ENCODE peak calls at places on chromosome 13, in four cellular contexts. D is SK-N-SH, J is K562, Z is H1. S is an unnamed sample.

GRCh38 chr13:45297456-45298205 is 43.4 kb downstream of the TPT1 start:
- DNase-seq in J (no peak), Z (no peak), D (no peak), S (no peak)

GRCh38 chr13:80571346-80572307 is 230.7 kb upstream of the SPRY2 start:
- DNase-seq in Z (no peak), J (no peak), D (peak), S (no peak)

GRCh38 chr13:32695602-32696250 is 109.5 kb downstream of the PDS5B start:
- DNase-seq in D (no peak), Z (no peak), J (no peak), S (no peak)

GRCh38 chr13:32209670-32210069 is 105.5 kb downstream of the ZAR1L start:
- DNase-seq in J (no peak), D (no peak), Z (no peak), S (no peak)

GRCh38 chr13:32284927-32285632 is 30.1 kb downstream of the ZAR1L start:
- DNase-seq in Z (no peak), D (no peak), J (no peak), S (no peak)

GRCh38 chr13:29933401-29933800 is 83.0 kb upstream of the UBL3 start:
- DNase-seq in J (no peak), D (no peak), Z (no peak), S (no peak)

GRCh38 chr13:36973621-36974268 is 25.4 kb downstream of the ALG5 start:
- DNase-seq in J (no peak), D (no peak), Z (no peak), S (no peak)

GRCh38 chr13:52412128-52412527 is 6.2 kb upstream of the THSD1 start:
- DNase-seq in Z (no peak), D (no peak), J (no peak), S (no peak)

GRCh38 chr13:37209621-37210020 is 104.2 kb upstream of the CSNK1A1L start:
- DNase-seq in J (no peak), D (no peak), Z (no peak), S (no peak)

GRCh38 chr13:21476893-21477472 is 17.9 kb upstream of the ZDHHC20 start:
- DNase-seq in J (peak), D (peak), Z (peak), S (peak)

GRCh38 chr13:108921238-108921637 is 291.8 kb downstream of the MYO16 start:
- DNase-seq in Z (no peak), D (no peak), J (no peak), S (no peak)

GRCh38 chr13:72258340-72258981 is 391.5 kb upstream of the DACH1 start:
- DNase-seq in J (no peak), D (no peak), Z (peak), S (no peak)

GRCh38 chr13:19910336-19911072 is 47.1 kb upstream of the ZMYM5 start:
- DNase-seq in J (no peak), D (no peak), Z (no peak), S (no peak)

GRCh38 chr13:24854311-24854710 is 90.3 kb downstream of the RNF17 start:
- DNase-seq in J (no peak), D (no peak), Z (no peak), S (no peak)

GRCh38 chr13:35347679-35348205 is 128.7 kb downstream of the MAB21L1 start:
- DNase-seq in D (no peak), J (no peak), Z (no peak), S (no peak)

GRCh38 chr13:45104294-45104693 is 16.0 kb upstream of the GTF2F2 start:
- DNase-seq in Z (no peak), D (no peak), J (no peak), S (no peak)

GRCh38 chr13:51811920-51812328 is 8.0 kb upstream of the DHRS12 start:
- DNase-seq in J (no peak), Z (no peak), D (no peak), S (no peak)

GRCh38 chr13:109427148-109427547 is 359.2 kb downstream of the IRS2 start:
- DNase-seq in D (no peak), J (no peak), Z (no peak), S (no peak)

GRCh38 chr13:27644302-27644701 is 22.6 kb downstream of the POLR1D start:
- DNase-seq in J (no peak), Z (no peak), D (no peak), S (no peak)

GRCh38 chr13:99977912-99978780 is 3.4 kb upstream of the ZIC2 start:
- DNase-seq in J (no peak), Z (peak), D (peak), S (no peak)

GRCh38 chr13:80436571-80437169 is 95.7 kb upstream of the SPRY2 start:
- DNase-seq in D (no peak), Z (no peak), J (no peak), S (no peak)

GRCh38 chr13:45179428-45179827 is 21.4 kb downstream of the KCTD4 start:
- DNase-seq in Z (no peak), J (no peak), D (no peak), S (no peak)

GRCh38 chr13:31160857-31161582 is 684 bp downstream of the HSPH1 start:
- DNase-seq in D (peak), J (peak), Z (peak), S (no peak)

GRCh38 chr13:114107686-114108081 is 24.7 kb downstream of the RASA3 start:
- DNase-seq in J (no peak), D (peak), Z (no peak), S (no peak)

GRCh38 chr13:34750078-34750703 is 191.9 kb upstream of the NBEA start:
- DNase-seq in J (no peak), Z (peak), D (peak), S (no peak)

GRCh38 chr13:25687622-25688225 is 315.9 kb downstream of the ATP8A2 start:
- DNase-seq in Z (no peak), J (no peak), D (no peak), S (no peak)

GRCh38 chr13:39051157-39051556 is 12.9 kb downstream of the NHLRC3 start:
- DNase-seq in Z (no peak), J (no peak), D (peak), S (peak)

GRCh38 chr13:74117207-74117705 is 16.9 kb downstream of the KLF12 start:
- DNase-seq in J (no peak), D (no peak), Z (no peak), S (no peak)

GRCh38 chr13:26488236-26489028 is 69.1 kb upstream of the WASF3 start:
- DNase-seq in J (no peak), Z (no peak), D (no peak), S (no peak)

GRCh38 chr13:28741080-28741479 is 22.3 kb upstream of the SLC46A3 start:
- DNase-seq in Z (no peak), D (no peak), J (no peak), S (no peak)

GRCh38 chr13:111122056-111122455 is 6.9 kb downstream of the ARHGEF7 start:
- DNase-seq in J (no peak), Z (peak), D (no peak), S (no peak)

GRCh38 chr13:114112826-114113322 is 19.5 kb downstream of the RASA3 start:
- DNase-seq in Z (no peak), J (no peak), D (no peak), S (no peak)

GRCh38 chr13:62293081-62293480 is 877.4 kb upstream of the PCDH20 start:
- DNase-seq in J (no peak), D (no peak), Z (no peak), S (no peak)

GRCh38 chr13:40083841-40084240 is 428.4 kb downstream of the COG6 start:
- DNase-seq in J (no peak), Z (no peak), D (no peak), S (no peak)

GRCh38 chr13:99386911-99387788 is 80.0 kb upstream of the GPR183 start:
- DNase-seq in J (peak), D (peak), Z (peak), S (peak)

GRCh38 chr13:59409211-59409610 is 754.5 kb downstream of the DIAPH3 start:
- DNase-seq in D (no peak), Z (peak), J (no peak), S (no peak)

GRCh38 chr13:90084684-90085290 is 1262.7 kb upstream of the MIR17HG start:
- DNase-seq in J (no peak), Z (no peak), D (no peak), S (no peak)
- TF ChIP-seq JUND in J (no peak), Z (no peak), D (no peak), S (no peak)

DNA sequence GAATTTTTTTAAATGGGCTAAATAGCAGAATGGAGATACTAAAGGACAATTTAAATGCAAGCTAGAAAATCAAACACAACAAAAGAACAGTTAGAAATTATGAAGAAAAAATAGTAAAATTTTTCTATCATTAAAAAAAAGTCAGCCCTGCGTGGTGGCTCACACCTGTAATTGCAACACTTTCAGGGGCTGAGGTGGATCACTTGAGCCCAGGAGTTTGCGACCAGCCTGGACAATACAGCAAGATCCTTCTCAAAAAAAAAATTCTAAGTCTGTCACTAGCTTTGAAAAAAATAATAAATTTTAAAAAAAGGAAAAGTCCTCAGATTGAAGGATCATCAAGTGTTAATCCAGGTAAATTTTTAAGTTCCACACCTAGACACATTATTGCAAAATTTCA is 7.7 kb downstream of the TUBGCP3 start:
- DNase-seq in D (no peak), J (no peak), Z (no peak), S (no peak)
- TF ChIP-seq JUND in D (no peak), J (no peak), Z (no peak), S (no peak)

GRCh38 chr13:106352850-106353249 is 182.6 kb downstream of the EFNB2 start:
- DNase-seq in J (no peak), Z (no peak), D (no peak), S (no peak)

GRCh38 chr13:106355866-106356265 is 179.6 kb downstream of the EFNB2 start:
- DNase-seq in J (no peak), Z (no peak), D (no peak), S (no peak)

GRCh38 chr13:106357198-106357597 is 178.3 kb downstream of the EFNB2 start:
- DNase-seq in D (no peak), J (no peak), Z (no peak), S (no peak)

GRCh38 chr13:106350208-106350607 is 185.3 kb downstream of the EFNB2 start:
- DNase-seq in Z (no peak), J (no peak), D (no peak), S (no peak)

GRCh38 chr13:106354961-106355360 is 180.5 kb downstream of the EFNB2 start:
- DNase-seq in D (no peak), Z (no peak), J (no peak), S (no peak)
- TF ChIP-seq JUND in D (no peak), Z (no peak), J (no peak), S (no peak)

GRCh38 chr13:98269386-98269785 is 92.3 kb upstream of the RNF113B start:
- DNase-seq in J (no peak), D (no peak), Z (no peak), S (no peak)

GRCh38 chr13:98264877-98265276 is 87.8 kb upstream of the RNF113B start:
- DNase-seq in Z (no peak), D (no peak), J (no peak), S (no peak)

GRCh38 chr13:98267080-98267912 is 90.2 kb upstream of the RNF113B start:
- DNase-seq in Z (no peak), D (no peak), J (no peak), S (no peak)

GRCh38 chr13:98263841-98264240 is 86.8 kb upstream of the RNF113B start:
- DNase-seq in J (no peak), D (no peak), Z (no peak), S (no peak)

GRCh38 chr13:98265669-98266551 is 88.8 kb upstream of the RNF113B start:
- DNase-seq in Z (no peak), D (no peak), J (no peak), S (no peak)
- TF ChIP-seq JUND in Z (no peak), D (no peak), J (no peak), S (no peak)

DNA sequence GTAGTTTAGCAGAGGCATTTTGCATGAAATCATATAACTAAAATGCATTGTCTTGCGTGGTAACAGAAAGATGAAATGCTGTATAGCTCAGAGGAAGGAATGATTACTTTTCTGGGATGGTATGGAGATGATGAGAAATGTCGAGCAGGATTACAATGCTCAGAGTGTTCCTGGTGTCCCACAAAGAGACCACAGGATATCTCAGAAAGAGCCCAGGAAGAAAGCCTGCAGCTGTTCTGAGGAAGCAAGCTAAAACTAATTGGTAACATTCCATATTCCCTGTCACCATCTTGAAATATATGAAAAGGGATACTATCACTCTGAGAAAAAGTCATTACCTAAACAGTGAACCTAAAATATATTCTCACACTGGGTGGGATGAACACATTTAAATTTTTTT is 233.1 kb downstream of the POU4F1 start:
- DNase-seq in J (no peak), D (no peak), Z (no peak), S (no peak)
- TF ChIP-seq JUND in J (no peak), D (no peak), Z (no peak), S (no peak)

DNA sequence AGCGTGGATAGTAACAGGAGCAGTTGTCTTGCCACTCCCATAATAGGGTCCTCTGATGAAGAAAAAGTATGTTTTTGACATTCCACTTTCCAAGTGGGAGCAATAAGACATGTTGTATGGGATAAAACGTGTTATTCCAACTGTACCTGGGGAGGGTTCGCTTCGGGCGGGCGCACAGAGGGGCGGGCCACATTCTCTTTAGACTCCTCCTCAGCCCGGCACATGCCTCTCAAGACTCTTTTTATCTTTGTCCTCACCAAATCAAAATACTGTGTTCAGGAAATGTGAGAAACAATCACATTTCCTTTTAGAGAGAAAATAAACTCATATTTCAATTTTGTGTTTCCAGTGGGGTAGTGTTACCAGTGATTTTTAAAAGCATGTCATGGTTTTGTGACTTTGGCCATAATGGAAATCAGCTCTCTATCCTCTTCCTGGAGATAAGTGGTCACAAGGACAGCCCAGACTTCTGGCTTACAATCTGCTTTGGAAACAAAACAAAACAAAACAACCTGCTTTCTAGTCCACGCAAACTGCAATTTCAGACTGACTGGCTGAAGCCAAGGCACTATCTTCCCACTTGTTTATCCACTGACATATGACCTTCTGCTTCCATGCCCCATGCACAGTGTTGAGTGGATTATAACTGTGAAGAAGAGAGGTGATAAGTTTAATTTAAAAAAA is 276.1 kb downstream of the NALCN start:
- DNase-seq in J (no peak), D (no peak), Z (no peak), S (no peak)
- TF ChIP-seq JUND in J (no peak), D (no peak), Z (no peak), S (no peak)

DNA sequence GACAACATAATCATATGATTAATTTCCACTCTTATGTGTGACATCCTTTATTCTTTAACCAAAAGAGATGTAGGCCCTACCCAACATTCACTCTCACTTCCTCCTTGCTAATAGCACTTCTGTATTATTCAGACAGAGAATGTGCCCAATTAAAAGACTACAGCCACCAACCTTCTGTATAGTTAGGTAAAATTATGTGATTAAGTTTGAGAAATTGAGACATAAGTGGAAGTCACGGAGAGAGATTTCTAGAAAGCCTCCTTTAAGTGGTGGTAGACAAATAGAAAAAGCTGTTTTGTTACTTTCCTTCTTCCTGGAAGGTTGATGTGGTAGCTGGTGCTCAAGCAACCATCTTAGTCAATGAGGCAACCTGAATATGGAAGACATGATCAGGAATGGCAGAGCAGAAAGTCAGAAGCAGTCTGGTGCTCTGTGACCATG is 14.8 kb downstream of the EPSTI1 start:
- DNase-seq in D (no peak), Z (no peak), J (no peak), S (no peak)
- TF ChIP-seq JUND in D (no peak), Z (no peak), J (no peak), S (no peak)

DNA sequence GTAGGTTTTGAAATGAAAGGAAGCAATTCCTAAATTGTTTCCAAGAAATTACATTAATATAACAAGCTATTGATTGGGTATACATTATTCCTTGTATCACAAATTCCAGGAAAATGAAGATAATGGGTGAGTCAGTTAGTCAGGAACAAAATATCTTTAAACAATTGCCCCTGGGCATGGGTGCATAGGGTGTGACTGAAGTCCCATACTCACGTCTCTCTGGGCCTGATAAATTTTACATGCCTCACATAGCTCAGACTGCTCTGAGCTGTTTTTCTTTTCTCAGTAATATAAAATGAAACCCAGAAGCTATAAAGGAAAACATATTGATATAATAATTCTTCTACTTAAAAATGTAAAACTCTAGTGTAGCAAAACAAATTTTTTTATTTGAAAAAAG is 87.8 kb downstream of the FNDC3A start:
- DNase-seq in J (no peak), Z (no peak), D (no peak), S (no peak)
- TF ChIP-seq JUND in J (no peak), Z (no peak), D (no peak), S (no peak)

GRCh38 chr13:77067519-77067918 is 40.6 kb upstream of the FBXL3 start:
- DNase-seq in J (no peak), D (no peak), Z (no peak), S (no peak)

GRCh38 chr13:77061362-77061761 is 34.4 kb upstream of the FBXL3 start:
- DNase-seq in Z (no peak), J (no peak), D (no peak), S (no peak)

GRCh38 chr13:77062097-77062496 is 35.1 kb upstream of the FBXL3 start:
- DNase-seq in Z (no peak), D (no peak), J (no peak), S (no peak)

DNA sequence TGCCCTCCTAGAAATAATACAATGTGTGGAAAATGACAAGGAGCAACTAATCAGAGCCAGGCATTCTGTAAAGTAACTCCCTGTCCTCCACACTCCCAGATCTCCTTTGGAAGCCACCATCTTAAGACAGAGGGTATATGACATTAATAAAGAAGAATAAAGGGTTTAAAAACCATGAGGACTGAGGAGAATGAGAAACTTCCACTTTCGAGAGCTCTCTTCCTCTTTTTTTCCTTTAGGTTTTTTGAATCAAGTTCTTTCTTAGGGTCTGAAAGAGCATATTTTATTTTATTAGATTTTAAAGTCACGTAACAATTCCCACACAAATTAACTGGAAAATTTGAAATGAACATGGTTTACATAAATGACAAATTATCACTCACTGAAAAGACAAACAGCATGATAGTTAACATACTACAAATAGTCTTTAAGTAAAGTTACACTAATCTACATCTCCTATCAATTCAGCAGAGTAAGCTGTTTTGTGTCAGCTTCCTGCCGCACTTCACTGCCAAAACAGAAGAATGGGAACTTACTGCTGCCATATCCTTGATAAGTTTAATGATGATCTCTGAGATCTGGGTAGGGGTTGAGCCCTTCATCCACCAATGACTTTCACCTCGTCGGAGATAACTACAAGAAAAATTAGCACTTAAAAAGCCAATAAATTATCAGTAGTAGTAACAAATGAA is 38.6 kb upstream of the FBXL3 start:
- DNase-seq in Z (no peak), J (no peak), D (no peak), S (no peak)
- TF ChIP-seq JUND in Z (no peak), J (no peak), D (no peak), S (no peak)

S was measured in T47D.